ENCODE peak calls at places on chromosomes 7 and 10, in eight cellular contexts. U, T, V, Y, C, Z, O and W are unnamed samples.

GRCh38 chr10:109866168-109866994 is 56.9 kb downstream of the XPNPEP1 start:
- DNase-seq in C (no peak), V (no peak), Y (no peak), Z (no peak), O (no peak), T (no peak), U (no peak), W (peak; percentile 34)

GRCh38 chr7:22561356-22561755 is 61.4 kb upstream of the STEAP1B start:
- DNase-seq in O (no peak), Z (peak; percentile 89), C (no peak), Y (peak; percentile 76), T (no peak), V (no peak), U (peak; percentile 59), W (no peak)

GRCh38 chr7:74527842-74528241 is 74.1 kb downstream of the GTF2IRD1 start:
- DNase-seq in O (no peak), Y (peak; percentile 85), U (no peak), V (no peak), C (no peak), T (peak; percentile 20), Z (no peak), W (no peak)

GRCh38 chr7:39624202-39624807 is 933 bp downstream of the RALA start:
- DNase-seq in O (peak; percentile 65), Z (peak; percentile 39), U (no peak), Y (no peak), V (no peak), C (peak; percentile 23), T (no peak), W (peak; percentile 10)

GRCh38 chr7:80481196-80481884 is 30.5 kb downstream of the GNAT3 start:
- DNase-seq in U (no peak), Z (no peak), Y (no peak), O (no peak), T (no peak), C (no peak), V (no peak), W (no peak)

GRCh38 chr10:114607358-114607998 is 50.6 kb downstream of the ABLIM1 start:
- DNase-seq in U (no peak), V (no peak), T (no peak), O (no peak), Z (no peak), C (no peak), Y (no peak), W (no peak)

GRCh38 chr10:31977440-31978157 is 49.0 kb upstream of the ARHGAP12 start:
- DNase-seq in Z (no peak), V (no peak), T (no peak), Y (no peak), C (no peak), U (no peak), O (no peak), W (no peak)

GRCh38 chr10:48480397-48481374 is 124.2 kb downstream of the ARHGAP22 start:
- DNase-seq in O (no peak), Z (no peak), Y (no peak), C (no peak), T (no peak), U (peak; percentile 29), V (no peak), W (no peak)

GRCh38 chr7:150974468-150975391 is 3.4 kb downstream of the KCNH2 start:
- DNase-seq in U (peak; percentile 63), V (peak; percentile 62), O (peak; percentile 86), T (peak; percentile 92), Y (peak; percentile 58), Z (peak; percentile 84), C (peak; percentile 84), W (peak; percentile 78)

GRCh38 chr10:62194924-62195674 is 73.5 kb downstream of the RTKN2 start:
- DNase-seq in U (no peak), Z (no peak), C (no peak), V (no peak), O (no peak), Y (no peak), T (no peak), W (no peak)

GRCh38 chr10:56316603-56317002 is 44.5 kb downstream of the ZWINT start:
- DNase-seq in U (no peak), V (no peak), T (no peak), O (no peak), Y (no peak), C (no peak), Z (no peak), W (no peak)

GRCh38 chr7:30476401-30477145 is 2.0 kb downstream of the NOD1 start:
- DNase-seq in O (no peak), V (no peak), C (no peak), Y (no peak), T (peak; percentile 86), U (no peak), Z (no peak), W (no peak)

GRCh38 chr10:43225004-43225786 is 41.7 kb downstream of the RASGEF1A start:
- DNase-seq in Z (peak; percentile 4), C (no peak), U (no peak), V (no peak), T (no peak), O (no peak), Y (no peak), W (no peak)

GRCh38 chr7:135188298-135188984 is 17.9 kb upstream of the CYREN start:
- DNase-seq in T (no peak), V (no peak), Y (no peak), C (no peak), Z (no peak), U (no peak), O (no peak), W (no peak)

GRCh38 chr7:100038326-100038725 is 11.2 kb upstream of the ZSCAN21 start:
- DNase-seq in V (no peak), O (no peak), C (no peak), Y (no peak), Z (no peak), T (no peak), U (no peak), W (no peak)

GRCh38 chr7:74454948-74455804 is 1.5 kb downstream of the GTF2IRD1 start:
- DNase-seq in T (no peak), V (no peak), U (no peak), O (no peak), C (no peak), Y (peak; percentile 87), Z (peak; percentile 36), W (no peak)

GRCh38 chr7:159004411-159004810 is 140.3 kb downstream of the VIPR2 start:
- DNase-seq in Z (no peak), U (no peak), V (no peak), T (no peak), Y (no peak), C (no peak), O (no peak), W (no peak)

GRCh38 chr7:129502708-129503685 is 666 bp downstream of the SMKR1 start:
- DNase-seq in O (no peak), U (no peak), Z (peak; percentile 28), C (peak; percentile 6), T (no peak), V (peak; percentile 7), Y (no peak), W (peak; percentile 14)

GRCh38 chr10:110730345-110731055 is 86.4 kb downstream of the RBM20 start:
- DNase-seq in Z (no peak), T (no peak), C (no peak), V (no peak), Y (no peak), O (no peak), U (no peak), W (no peak)

GRCh38 chr7:43834463-43835251 is 34.7 kb downstream of the MRPS24 start:
- DNase-seq in O (peak; percentile 71), T (no peak), C (peak; percentile 18), U (no peak), Z (no peak), V (no peak), Y (no peak), W (no peak)

GRCh38 chr7:74040101-74040790 is 12.3 kb downstream of the ELN start:
- DNase-seq in Z (no peak), U (no peak), O (no peak), T (no peak), V (no peak), Y (no peak), C (no peak), W (no peak)

GRCh38 chr7:13235961-13236360 is 548.5 kb downstream of the ARL4A start:
- DNase-seq in O (no peak), C (no peak), Y (no peak), U (no peak), Z (no peak), V (no peak), T (no peak), W (no peak)

GRCh38 chr10:369441-370221 is 234.4 kb downstream of the ZMYND11 start:
- DNase-seq in V (no peak), C (no peak), O (no peak), Y (no peak), T (no peak), Z (no peak), U (no peak), W (no peak)

GRCh38 chr10:69065406-69066361 is 22.2 kb upstream of the SRGN start:
- DNase-seq in Z (no peak), V (no peak), O (no peak), Y (no peak), C (no peak), T (no peak), U (no peak), W (peak; percentile 1)

GRCh38 chr10:75782463-75783248 is 351.2 kb downstream of the LRMDA start:
- DNase-seq in C (no peak), T (no peak), U (no peak), O (no peak), V (no peak), Z (peak; percentile 56), Y (no peak), W (no peak)

GRCh38 chr7:12715372-12716133 is 28.1 kb downstream of the ARL4A start:
- DNase-seq in Y (no peak), O (no peak), C (no peak), V (peak; percentile 4), U (no peak), T (peak; percentile 14), Z (peak; percentile 71), W (no peak)

GRCh38 chr10:48606530-48607355 is 1.9 kb upstream of the ARHGAP22 start:
- DNase-seq in O (no peak), U (peak; percentile 19), Y (no peak), Z (peak; percentile 30), T (no peak), C (no peak), V (no peak), W (no peak)

GRCh38 chr10:70523549-70523948 is 45.0 kb downstream of the PALD1 start:
- DNase-seq in O (no peak), V (no peak), T (no peak), U (no peak), Z (no peak), C (no peak), Y (no peak), W (no peak)

GRCh38 chr10:76149602-76150138 is 718.2 kb downstream of the LRMDA start:
- DNase-seq in C (no peak), Y (no peak), V (no peak), T (no peak), Z (no peak), O (no peak), U (no peak), W (no peak)

GRCh38 chr10:94251098-94251497 is 111.6 kb downstream of the NOC3L start:
- DNase-seq in C (no peak), Z (no peak), V (no peak), U (no peak), Y (no peak), T (no peak), O (no peak), W (no peak)

GRCh38 chr7:93119191-93119905 is 1.6 kb upstream of the SAMD9 start:
- DNase-seq in Y (no peak), V (no peak), U (no peak), T (no peak), O (no peak), C (no peak), Z (no peak), W (no peak)

GRCh38 chr7:11931306-11931705 is 99.3 kb upstream of the THSD7A start:
- DNase-seq in Z (no peak), U (no peak), T (no peak), O (no peak), C (no peak), Y (no peak), V (no peak), W (no peak)

GRCh38 chr10:124006526-124006925 is 86.9 kb downstream of the CHST15 start:
- DNase-seq in Z (no peak), O (no peak), C (no peak), Y (no peak), V (no peak), U (no peak), T (no peak), W (no peak)

GRCh38 chr10:99394761-99395386 is 35.5 kb downstream of the GOT1 start:
- DNase-seq in U (no peak), T (no peak), V (no peak), Z (no peak), Y (no peak), C (no peak), O (no peak), W (peak; percentile 75)